ENCODE peak calls at places on chromosomes 12 and 14, in four cellular contexts. R is GM13977, U is endothelial cell, F is left ventricle myocardium inferior. I is an unnamed sample.

GRCh38 chr12:132205271-132206092 is 61.2 kb downstream of the NOC4L start:
- DNase-seq in R (peak), U (no peak), F (no peak), I (no peak)

GRCh38 chr12:57229041-57229633 is 374 bp upstream of the SHMT2 start:
- DNase-seq in R (no peak), U (no peak), F (no peak), I (no peak)

GRCh38 chr12:118302053-118302452 is 70.7 kb downstream of the TAOK3 start:
- DNase-seq in R (no peak), U (no peak), F (no peak), I (no peak)

GRCh38 chr14:81313775-81314429 is 86.2 kb downstream of the STON2 start:
- DNase-seq in R (no peak), U (no peak), F (no peak), I (no peak)

GRCh38 chr14:100692256-100692655 is 34.4 kb upstream of the DLK1 start:
- DNase-seq in R (no peak), U (no peak), F (no peak), I (no peak)

GRCh38 chr14:24958271-24958670 is 91.7 kb downstream of the STXBP6 start:
- DNase-seq in R (no peak), U (no peak), F (no peak), I (no peak)

GRCh38 chr14:93929657-93930056 is 2.5 kb downstream of the FAM181A start:
- DNase-seq in R (no peak), U (no peak), F (no peak), I (no peak)

GRCh38 chr14:45947785-45948184 is 694.8 kb upstream of the MIS18BP1 start:
- DNase-seq in R (no peak), U (no peak), F (no peak), I (no peak)

GRCh38 chr12:28104893-28105864 is 85.1 kb upstream of the CCDC91 start:
- DNase-seq in R (no peak), U (no peak), F (no peak), I (no peak)

GRCh38 chr12:113057565-113058485 is 1.3 kb downstream of the DTX1 start:
- DNase-seq in R (peak), U (no peak), F (no peak), I (no peak)

GRCh38 chr14:88660056-88660455 is 97.2 kb downstream of the ZC3H14 start:
- DNase-seq in R (no peak), U (no peak), F (no peak), I (no peak)

GRCh38 chr12:2322554-2323120 is 269.9 kb downstream of the CACNA1C start:
- DNase-seq in R (no peak), U (no peak), F (no peak), I (no peak)

GRCh38 chr12:113241191-113242017 is 20.1 kb downstream of the TPCN1 start:
- DNase-seq in R (no peak), U (no peak), F (no peak), I (no peak)

GRCh38 chr12:131499160-131499863 is 211.6 kb upstream of the SFSWAP start:
- DNase-seq in R (no peak), U (no peak), F (no peak), I (peak)

GRCh38 chr14:71625175-71625574 is 307.1 kb upstream of the RGS6 start:
- DNase-seq in R (no peak), U (no peak), F (no peak), I (no peak)

GRCh38 chr12:109737111-109737510 is 23.5 kb downstream of the FAM222A start:
- DNase-seq in R (no peak), U (no peak), F (no peak), I (no peak)

GRCh38 chr12:15859136-15859535 is 23.1 kb upstream of the STRAP start:
- DNase-seq in R (no peak), U (no peak), F (no peak), I (no peak)

GRCh38 chr14:54478621-54479215 is 10.1 kb downstream of the GMFB start:
- DNase-seq in R (no peak), U (no peak), F (no peak), I (no peak)

GRCh38 chr12:112305951-112306350 is 76.3 kb downstream of the HECTD4 start:
- DNase-seq in R (no peak), U (no peak), F (no peak), I (no peak)

GRCh38 chr12:79624378-79624777 is 66.4 kb downstream of the PAWR start:
- DNase-seq in R (no peak), U (no peak), F (no peak), I (no peak)

GRCh38 chr14:102758087-102758486 is 19.2 kb upstream of the TRAF3 start:
- DNase-seq in R (peak), U (no peak), F (no peak), I (no peak)

GRCh38 chr12:26704684-26705475 is 128.1 kb downstream of the ITPR2 start:
- DNase-seq in R (no peak), U (no peak), F (no peak), I (no peak)

GRCh38 chr12:77124767-77125166 is 59.4 kb upstream of the E2F7 start:
- DNase-seq in R (no peak), U (no peak), F (no peak), I (no peak)

GRCh38 chr14:103418508-103418818 is 33.2 kb downstream of the MARK3 start:
- DNase-seq in R (no peak), U (no peak), F (no peak), I (no peak)

GRCh38 chr12:19998968-19999792 is 369.2 kb upstream of the PDE3A start:
- DNase-seq in R (no peak), U (no peak), F (no peak), I (no peak)

GRCh38 chr12:19997996-19998395 is 370.3 kb upstream of the PDE3A start:
- DNase-seq in R (no peak), U (no peak), F (no peak), I (no peak)

GRCh38 chr12:19999793-20000138 is 368.6 kb upstream of the PDE3A start:
- DNase-seq in R (no peak), U (no peak), F (no peak), I (no peak)

GRCh38 chr12:19992311-19992710 is 376.0 kb upstream of the PDE3A start:
- DNase-seq in R (no peak), U (no peak), F (no peak), I (no peak)

DNA sequence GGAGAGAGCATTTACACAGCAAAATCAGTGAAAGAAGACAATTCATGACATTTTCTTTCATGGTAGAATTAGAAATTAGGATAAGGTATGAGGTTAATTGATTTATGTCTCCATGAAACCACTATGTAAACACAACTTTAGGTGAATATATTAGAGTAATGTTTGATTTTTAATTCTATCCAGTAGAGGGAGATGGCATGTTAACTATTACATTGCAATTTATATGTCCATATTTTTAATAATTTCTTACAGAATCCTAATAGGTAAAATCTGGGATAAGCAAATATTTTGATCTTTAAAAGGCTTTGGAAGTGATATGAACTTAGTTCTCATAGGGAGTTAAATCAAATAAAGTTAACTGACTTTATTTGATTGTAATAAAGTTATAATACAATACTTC is 373.4 kb upstream of the PDE3A start:
- DNase-seq in R (no peak), U (no peak), F (no peak), I (no peak)
- TF ChIP-seq CTCF in R (no peak), U (no peak), F (peak), I (peak)

DNA sequence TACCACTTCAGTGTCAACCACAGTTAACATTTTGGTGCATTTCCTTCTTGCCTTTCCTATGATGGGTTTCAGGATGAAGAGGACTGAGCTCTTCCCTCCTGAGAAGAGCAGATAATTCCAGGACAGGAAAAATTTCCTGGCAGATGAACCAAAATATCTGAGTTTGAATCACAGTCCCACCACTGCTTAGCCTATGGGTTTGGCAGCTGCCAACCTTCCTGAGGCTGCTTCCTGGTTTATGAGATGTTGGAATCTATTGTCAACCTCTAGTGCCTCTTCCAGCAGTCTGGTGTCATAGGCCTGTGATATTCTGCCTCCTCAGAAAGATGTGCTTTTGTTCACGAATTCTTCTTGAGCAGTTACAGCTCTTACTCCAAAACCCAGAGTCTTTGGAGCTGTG is 197.4 kb upstream of the FRMD6 start:
- DNase-seq in R (no peak), U (no peak), F (no peak), I (no peak)
- TF ChIP-seq CTCF in R (no peak), U (no peak), F (no peak), I (no peak)

DNA sequence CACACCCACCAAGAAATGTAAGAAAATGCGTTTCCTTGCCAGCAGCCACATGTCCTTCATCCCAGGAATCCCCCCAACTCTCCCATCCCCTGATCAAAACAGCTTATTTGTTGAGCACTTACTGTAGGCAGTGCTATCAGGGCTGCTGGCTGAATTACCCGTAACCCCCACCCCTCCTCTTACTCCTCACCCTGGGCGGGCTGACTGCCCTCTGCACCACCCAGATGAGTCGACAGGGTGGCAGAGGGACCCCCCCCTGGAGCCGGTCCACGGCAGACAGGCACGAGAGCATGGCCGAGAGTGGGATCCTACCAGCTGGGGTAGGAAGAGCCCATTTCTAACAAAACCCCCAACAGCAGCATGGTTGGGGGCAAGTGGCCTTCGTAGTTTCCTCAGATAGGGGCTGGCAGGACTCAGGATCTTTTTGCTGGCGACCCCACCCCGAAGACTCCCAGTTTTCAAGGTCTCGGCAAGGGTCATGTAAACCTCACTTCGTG is 1.1 kb upstream of the RHOF start:
- DNase-seq in R (peak), U (no peak), F (no peak), I (no peak)
- TF ChIP-seq CTCF in R (no peak), U (no peak), F (no peak), I (no peak)

DNA sequence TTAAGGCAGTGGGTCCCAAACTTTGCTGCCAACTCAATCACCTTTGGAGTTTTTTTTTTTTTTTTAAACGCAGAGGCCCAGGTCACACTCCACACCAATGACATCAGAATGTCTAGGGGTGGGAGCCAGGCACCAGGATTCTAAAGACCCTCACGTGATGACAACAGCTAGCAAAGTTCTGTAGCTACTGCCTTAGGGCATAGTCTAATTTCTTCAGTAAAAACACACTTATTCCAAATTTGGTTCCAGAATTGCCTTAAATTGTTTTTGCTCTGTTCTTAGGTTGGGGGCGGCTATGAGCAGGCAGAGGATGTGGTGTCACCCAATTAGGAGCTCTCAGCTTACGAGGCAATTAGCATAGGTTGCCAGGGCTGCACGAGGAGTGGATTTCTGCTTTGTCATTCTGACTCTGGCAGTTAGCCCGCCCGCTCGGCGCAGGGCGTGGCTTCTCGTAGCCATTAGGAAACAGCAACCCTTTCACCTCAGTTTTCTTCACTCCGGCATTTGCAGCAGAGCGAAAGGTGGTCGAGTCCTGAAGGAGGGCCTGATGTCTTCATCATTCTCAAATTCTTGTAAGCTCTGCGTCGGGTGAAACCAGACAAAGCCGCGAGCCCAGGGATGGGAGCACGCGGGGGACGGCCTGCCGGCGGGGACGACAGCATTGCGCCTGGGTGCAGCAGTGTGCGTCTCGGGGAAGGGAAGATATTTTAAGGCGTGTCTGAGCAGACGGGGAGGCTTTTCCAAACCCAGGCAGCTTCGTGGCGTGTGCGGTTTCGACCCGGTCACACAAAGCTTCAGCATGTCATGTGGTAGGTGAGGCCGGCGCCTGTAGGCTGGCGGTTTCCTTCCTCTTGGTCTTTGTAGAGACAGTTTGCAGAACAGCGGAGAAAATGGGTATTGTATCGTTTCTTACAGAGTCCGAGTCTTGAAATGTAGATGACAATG is 16.7 kb upstream of the EID3 start:
- DNase-seq in R (peak), U (peak), F (peak), I (peak)
- TF ChIP-seq CTCF in R (no peak), U (no peak), F (no peak), I (peak)

DNA sequence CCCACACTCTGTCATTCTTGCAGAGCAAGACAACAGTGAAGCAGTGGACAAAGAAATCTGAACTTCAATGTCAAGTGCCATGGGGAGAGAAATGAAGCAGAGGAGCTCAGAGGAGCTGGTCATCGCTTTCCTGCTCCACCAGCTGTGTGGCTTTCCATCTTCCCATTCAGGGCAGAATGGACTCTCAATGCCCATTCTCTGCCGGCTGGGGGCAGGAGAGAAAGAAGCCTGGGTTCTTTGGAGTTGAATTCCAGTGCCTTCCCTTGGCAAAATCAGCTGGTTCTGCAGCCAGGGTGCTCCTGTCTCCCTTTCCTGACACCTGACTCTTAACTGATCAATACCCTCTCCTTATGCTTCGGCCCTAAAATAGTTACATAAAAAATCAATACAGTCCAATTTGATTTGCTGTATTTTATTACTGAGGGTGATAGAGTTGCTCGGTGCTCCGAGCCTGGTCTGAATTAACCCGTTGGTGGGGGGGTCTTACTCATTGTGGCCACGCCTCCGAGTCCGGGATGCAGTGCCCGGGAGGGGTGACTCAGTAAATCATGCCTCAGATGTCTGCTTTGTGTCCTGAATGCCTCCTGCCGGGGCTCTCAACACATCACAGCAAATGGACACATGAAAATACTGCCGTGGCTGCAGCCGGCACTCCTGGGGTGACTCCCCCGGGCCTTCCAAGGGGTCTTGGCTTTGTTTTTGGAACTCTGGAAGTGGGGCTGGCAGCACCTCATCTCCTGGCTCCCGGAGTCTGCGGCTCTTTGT is 128.7 kb downstream of the AACS start:
- DNase-seq in R (no peak), U (no peak), F (no peak), I (no peak)
- TF ChIP-seq CTCF in R (no peak), U (no peak), F (no peak), I (peak)

GRCh38 chr12:12381982-12382381 is 25.1 kb downstream of the BORCS5 start:
- DNase-seq in R (no peak), U (no peak), F (no peak), I (no peak)

GRCh38 chr12:12380949-12381593 is 24.2 kb downstream of the BORCS5 start:
- DNase-seq in R (no peak), U (no peak), F (no peak), I (no peak)

GRCh38 chr12:12379831-12380730 is 23.2 kb downstream of the BORCS5 start:
- DNase-seq in R (peak), U (no peak), F (no peak), I (no peak)

GRCh38 chr12:12372946-12373722 is 16.3 kb downstream of the BORCS5 start:
- DNase-seq in R (no peak), U (no peak), F (no peak), I (no peak)

DNA sequence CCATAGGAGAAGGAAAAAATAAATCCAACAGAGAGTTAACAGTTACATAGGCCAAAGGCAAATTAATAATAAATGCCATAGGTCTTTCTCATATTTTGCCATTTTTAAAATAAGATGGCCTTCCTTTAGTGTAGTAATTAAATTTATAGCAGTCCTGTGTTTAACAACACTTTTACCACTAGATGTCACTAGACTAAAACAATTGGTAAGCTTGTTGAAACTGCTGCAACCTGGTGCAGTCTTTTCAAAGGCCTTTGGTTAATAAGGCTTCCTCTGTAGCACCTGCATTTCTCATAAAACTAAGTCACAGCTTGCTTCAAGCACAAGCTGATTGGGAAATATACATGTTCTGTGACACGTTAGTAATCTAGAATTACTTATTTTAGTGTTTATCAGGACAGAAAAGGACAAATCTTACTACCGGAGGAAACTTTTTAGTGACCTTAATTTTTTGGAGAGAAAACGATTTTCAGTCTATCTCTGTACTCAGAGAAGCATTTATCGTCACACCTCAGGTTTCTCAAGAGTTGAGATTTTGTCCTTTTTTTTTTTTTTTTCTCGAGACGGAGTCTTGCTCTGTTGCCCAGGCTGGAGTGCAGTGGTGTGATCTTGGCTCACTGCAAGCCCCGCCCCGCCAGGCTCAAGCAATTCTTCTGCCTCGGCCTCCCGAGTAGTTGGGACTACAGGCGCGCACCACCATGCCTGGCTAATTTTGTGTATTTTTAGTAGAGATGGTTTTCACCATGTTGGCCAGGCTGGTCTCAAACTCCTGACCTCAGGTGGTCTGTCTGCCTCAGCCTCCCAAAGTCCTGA is 20.0 kb downstream of the BORCS5 start:
- DNase-seq in R (peak), U (no peak), F (no peak), I (no peak)
- TF ChIP-seq CTCF in R (peak), U (peak), F (peak), I (peak)

DNA sequence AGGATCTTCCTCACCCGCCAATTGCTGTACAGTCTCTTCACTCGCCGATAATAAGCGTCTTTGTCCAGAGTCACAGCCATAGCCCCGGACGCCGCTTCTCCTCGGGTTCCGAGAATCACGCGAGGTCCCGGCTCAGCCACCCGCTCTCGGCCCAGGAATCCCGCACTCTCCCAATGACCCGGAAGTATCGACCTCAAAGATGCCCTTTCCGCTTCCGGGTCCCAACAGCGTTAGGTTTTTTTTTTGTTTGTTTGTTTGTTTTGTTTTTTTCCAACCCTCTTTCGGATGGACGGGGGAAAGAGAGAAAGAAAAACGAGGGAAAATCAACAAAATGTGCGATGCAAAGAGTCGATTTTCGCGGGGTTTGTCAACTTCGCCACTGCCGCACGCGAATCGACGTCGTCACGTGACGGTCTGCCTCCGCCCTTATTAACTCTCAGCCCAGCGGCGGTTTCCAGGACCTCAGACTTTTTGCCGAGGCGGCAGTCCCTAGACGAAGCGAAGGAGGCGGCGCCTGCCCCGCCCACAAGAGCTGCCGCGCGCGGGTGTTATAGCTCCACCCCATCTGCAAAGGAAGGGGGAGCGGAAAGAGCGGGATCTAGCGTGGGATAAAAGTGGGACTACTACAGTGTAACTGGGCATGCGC is at the start of gene SUPT16H:
- DNase-seq in R (peak), U (peak), F (peak), I (peak)
- TF ChIP-seq CTCF in R (no peak), U (no peak), F (peak), I (no peak)